ENCODE peak calls at places on chromosomes 16 and 17, in nine cellular contexts. O is colonic mucosa; S is effector memory CD4-positive, alpha-beta T cell; Y is pancreas; B is suprapubic skin; U is upper lobe of left lung; M is kidney; A is neural progenitor cell; P is naive thymus-derived CD4-positive, alpha-beta T cell. D is an unnamed sample.

GRCh38 chr16:88534731-88535141 is 35.5 kb upstream of the ZC3H18 start:
- DNase-seq in O (no peak), S (no peak), Y (no peak), B (no peak), U (peak; percentile 55), M (peak; percentile 89), A (peak; percentile 41), P (peak; percentile 44), D (no peak)

GRCh38 chr16:21300309-21301167 is 22.4 kb upstream of the CRYM start:
- DNase-seq in O (peak; percentile 100), S (peak; percentile 10), Y (peak; percentile 92), B (peak; percentile 95), U (peak; percentile 97), M (peak; percentile 91), A (peak; percentile 94), P (peak; percentile 59), D (peak; percentile 95)

GRCh38 chr17:4341616-4341977 is 24.9 kb downstream of the UBE2G1 start:
- DNase-seq in O (no peak), S (no peak), Y (no peak), B (no peak), U (no peak), M (no peak), A (no peak), P (no peak), D (no peak)

GRCh38 chr16:80527297-80527696 is 13.5 kb upstream of the DYNLRB2 start:
- DNase-seq in O (peak; percentile 25), S (no peak), Y (no peak), B (no peak), U (peak; percentile 28), M (no peak), A (peak; percentile 67), P (peak; percentile 60), D (no peak)

GRCh38 chr17:2704031-2704889 is 7.3 kb downstream of the CLUH start:
- DNase-seq in O (no peak), S (no peak), Y (no peak), B (no peak), U (no peak), M (peak; percentile 74), A (no peak), P (no peak), D (peak; percentile 38)

GRCh38 chr16:19507882-19508281 is 14.0 kb downstream of the GDE1 start:
- DNase-seq in O (no peak), S (no peak), Y (no peak), B (no peak), U (no peak), M (no peak), A (no peak), P (no peak), D (no peak)

GRCh38 chr17:79461041-79461440 is 149.8 kb downstream of the RBFOX3 start:
- DNase-seq in O (no peak), S (no peak), Y (no peak), B (no peak), U (no peak), M (no peak), A (no peak), P (no peak), D (no peak)

GRCh38 chr17:74305865-74306654 is 20.0 kb upstream of the KIF19 start:
- DNase-seq in O (no peak), S (no peak), Y (no peak), B (no peak), U (no peak), M (no peak), A (peak; percentile 31), P (no peak), D (no peak)

GRCh38 chr17:61139219-61139618 is 260.4 kb upstream of the TBX2 start:
- DNase-seq in O (peak; percentile 34), S (peak; percentile 36), Y (no peak), B (no peak), U (peak; percentile 39), M (no peak), A (no peak), P (peak; percentile 29), D (no peak)

GRCh38 chr17:80352991-80353665 is 61.8 kb upstream of the ENDOV start:
- DNase-seq in O (no peak), S (no peak), Y (peak; percentile 9), B (no peak), U (no peak), M (no peak), A (no peak), P (no peak), D (no peak)

GRCh38 chr17:4150106-4150505 is 7.1 kb downstream of the CYB5D2 start:
- DNase-seq in O (no peak), S (no peak), Y (no peak), B (no peak), U (no peak), M (no peak), A (no peak), P (no peak), D (no peak)

GRCh38 chr16:47475786-47476185 is 14.7 kb downstream of the PHKB start:
- DNase-seq in O (no peak), S (no peak), Y (no peak), B (no peak), U (no peak), M (no peak), A (no peak), P (no peak), D (no peak)

GRCh38 chr17:41258406-41258805 is 3.2 kb downstream of the KRTAP9-9 start:
- DNase-seq in O (no peak), S (no peak), Y (no peak), B (no peak), U (no peak), M (no peak), A (no peak), P (no peak), D (no peak)

GRCh38 chr16:78705694-78706093 is 606.2 kb downstream of the WWOX start:
- DNase-seq in O (no peak), S (no peak), Y (no peak), B (no peak), U (no peak), M (no peak), A (peak; percentile 51), P (no peak), D (no peak)

GRCh38 chr17:41474863-41475262 is 6.1 kb downstream of the KRT35 start:
- DNase-seq in O (no peak), S (no peak), Y (no peak), B (no peak), U (no peak), M (no peak), A (no peak), P (no peak), D (no peak)

GRCh38 chr17:28499684-28500357 is 6.3 kb upstream of the FOXN1 start:
- DNase-seq in O (no peak), S (no peak), Y (no peak), B (no peak), U (no peak), M (no peak), A (no peak), P (no peak), D (no peak)

GRCh38 chr17:22503322-22503899 is 811.1 kb downstream of the KCNJ18 start:
- DNase-seq in O (no peak), S (no peak), Y (no peak), B (no peak), U (no peak), M (no peak), A (no peak), P (no peak), D (no peak)
- H3K9me3 ChIP-seq in O (no peaks in the 10 kb centered on the region), S (no peaks in the 10 kb centered on the region), Y (no peaks in the 10 kb centered on the region), B (peaks cover 6% of the 10 kb centered on the region), U (no peaks in the 10 kb centered on the region), M (no peaks in the 10 kb centered on the region), A (peaks cover 3% of the 10 kb centered on the region), P (no peaks in the 10 kb centered on the region), D (no peaks in the 10 kb centered on the region)

DNA sequence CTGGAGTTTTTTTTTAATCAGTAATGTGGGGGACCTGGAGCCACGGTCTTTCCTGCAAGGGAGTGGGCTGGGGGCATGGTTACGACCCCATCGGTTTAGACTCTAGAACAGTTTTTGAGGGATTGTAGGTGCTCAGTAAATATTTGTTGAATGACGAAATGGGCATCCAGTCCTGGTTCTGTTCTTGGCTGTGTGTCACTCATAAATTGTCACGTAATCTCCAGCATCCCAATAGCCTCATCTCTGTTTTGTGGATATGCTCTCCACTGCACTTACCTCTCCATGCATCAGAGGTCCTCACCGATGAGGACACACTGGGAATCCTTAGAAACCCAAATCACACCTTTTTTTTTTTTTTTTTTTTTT is 497 bp upstream of the SLC38A7 start:
- DNase-seq in O (no peak), S (no peak), Y (no peak), B (no peak), U (no peak), M (no peak), A (no peak), P (no peak), D (no peak)
- H3K4me3 ChIP-seq in O (peak overlapping the region; percentile 97), S (peak overlapping the region; percentile 90), Y (no peak overlapping the region), B (peak overlapping the region; percentile 75), U (peak overlapping the region; percentile 91), M (peak overlapping the region; percentile 93), A (peak overlapping the region; percentile 79), P (peak overlapping the region; percentile 78), D (peak overlapping the region; percentile 89)

DNA sequence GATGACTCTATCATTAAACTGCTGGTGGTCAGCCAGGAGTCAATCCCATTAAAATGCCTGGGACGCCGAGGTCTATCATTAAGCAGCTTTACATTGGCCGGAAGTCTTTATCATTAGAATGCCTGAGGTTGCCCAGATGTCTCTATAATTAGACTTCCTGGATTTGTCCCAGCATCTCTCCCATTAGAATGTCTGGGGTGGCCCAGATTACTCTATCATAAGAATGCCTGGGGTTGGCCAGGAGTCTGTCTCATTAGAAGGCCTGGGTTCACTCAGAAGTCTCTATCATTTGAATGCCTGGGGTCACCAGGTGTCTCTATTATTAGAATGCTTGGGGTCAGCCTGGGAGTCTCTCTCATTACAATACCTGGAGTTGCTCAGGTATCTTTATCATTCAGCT is 2227.2 kb downstream of the TP53TG3F start:
- DNase-seq in O (no peak), S (no peak), Y (no peak), B (no peak), U (no peak), M (no peak), A (no peak), P (no peak), D (no peak)
- H3K9me3 ChIP-seq in O (no peaks in the 10 kb centered on the region), S (peaks cover 20% of the 10 kb centered on the region), Y (no peaks in the 10 kb centered on the region), B (peaks cover 9% of the 10 kb centered on the region), U (peaks cover 2% of the 10 kb centered on the region), M (no peaks in the 10 kb centered on the region), A (peaks cover 10% of the 10 kb centered on the region), P (no peaks in the 10 kb centered on the region), D (no peaks in the 10 kb centered on the region)

DNA sequence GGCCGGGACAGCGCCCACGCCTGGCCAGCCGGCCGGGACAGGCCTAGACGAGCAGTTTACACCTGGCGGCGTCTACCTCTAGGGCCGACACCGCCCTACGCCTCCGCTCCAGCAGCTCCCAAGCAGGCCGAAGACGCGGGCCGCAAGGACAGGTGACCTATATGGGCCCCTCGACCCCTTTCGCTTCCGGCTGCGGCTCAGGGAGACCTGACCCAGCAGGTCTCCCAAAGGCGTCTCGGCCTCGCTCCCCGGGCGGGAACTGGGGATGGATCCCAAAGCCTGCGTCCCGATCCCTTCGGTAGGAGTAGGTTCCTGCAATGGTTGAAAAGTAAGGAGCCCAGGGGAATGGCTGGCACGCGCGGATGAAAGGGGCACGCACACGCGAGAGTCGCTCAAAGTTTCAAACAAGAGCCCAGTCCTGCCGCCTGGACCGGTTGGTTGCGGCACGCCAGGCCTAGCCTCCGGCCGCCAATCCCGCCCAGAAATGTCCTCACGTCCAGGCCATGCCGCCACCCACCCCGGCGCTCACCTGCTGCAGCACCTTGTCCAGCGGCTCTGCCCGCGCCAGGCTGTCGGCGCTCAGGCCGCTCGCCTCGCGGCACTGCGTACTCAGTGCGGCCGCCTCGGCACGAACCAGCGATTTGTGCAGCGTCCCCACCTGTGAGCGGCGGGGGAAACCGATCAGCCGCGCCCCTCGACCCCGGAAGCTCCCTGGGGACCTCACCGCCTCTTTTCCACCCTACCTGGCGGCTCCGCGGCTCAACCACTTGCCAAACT is 634 bp downstream of the ESRP2 start:
- DNase-seq in O (peak; percentile 56), S (no peak), Y (peak; percentile 83), B (peak; percentile 82), U (no peak), M (peak; percentile 86), A (peak; percentile 55), P (no peak), D (peak; percentile 77)
- H3K4me3 ChIP-seq in O (peak overlapping the region; percentile 75), S (peak overlapping the region; percentile 66), Y (peak overlapping the region; percentile 47), B (peak overlapping the region; percentile 54), U (peak overlapping the region; percentile 56), M (peak overlapping the region; percentile 24), A (peak overlapping the region; percentile 47), P (no peak overlapping the region), D (peak overlapping the region; percentile 79)

D was measured in Caco-2.